ENCODE peak calls at places on chromosomes 3 and 15, in six cellular contexts. S, G, R, Z, L and N are unnamed samples.

GRCh38 chr3:27559835-27560234 is 75.7 kb upstream of the SLC4A7 start:
- DNase-seq in Z (no peak), R (no peak), S (no peak), G (no peak), L (no peak), N (no peak)

GRCh38 chr3:135558906-135559305 is 406.6 kb upstream of the PPP2R3A start:
- DNase-seq in Z (no peak), L (no peak), G (no peak), S (no peak), R (no peak), N (no peak)

GRCh38 chr15:31469801-31470545 is 143.3 kb downstream of the KLF13 start:
- DNase-seq in R (peak; percentile 14), G (no peak), L (no peak), S (no peak), Z (no peak), N (no peak)

GRCh38 chr15:31471731-31472430 is 145.2 kb downstream of the KLF13 start:
- DNase-seq in R (no peak), G (no peak), Z (no peak), L (no peak), S (no peak), N (peak; percentile 87)

GRCh38 chr3:66220066-66220465 is 735 bp upstream of the SLC25A26 start:
- DNase-seq in L (no peak), S (no peak), Z (no peak), G (no peak), R (no peak), N (no peak)

GRCh38 chr15:20361091-20361490 is 180.5 kb downstream of the GOLGA6L6 start:
- DNase-seq in L (no peak), R (no peak), S (no peak), Z (no peak), G (no peak), N (no peak)

GRCh38 chr15:101547737-101548136 is 58.2 kb upstream of the PCSK6 start:
- DNase-seq in R (no peak), G (no peak), Z (no peak), S (no peak), L (no peak), N (no peak)

GRCh38 chr15:83308671-83309070 is 24.2 kb upstream of the BNC1 start:
- DNase-seq in R (no peak), S (no peak), G (no peak), Z (no peak), L (no peak), N (no peak)

GRCh38 chr3:103169289-103169688 is 734.5 kb downstream of the ZPLD1 start:
- DNase-seq in G (no peak), L (no peak), R (no peak), Z (no peak), S (no peak), N (no peak)

DNA sequence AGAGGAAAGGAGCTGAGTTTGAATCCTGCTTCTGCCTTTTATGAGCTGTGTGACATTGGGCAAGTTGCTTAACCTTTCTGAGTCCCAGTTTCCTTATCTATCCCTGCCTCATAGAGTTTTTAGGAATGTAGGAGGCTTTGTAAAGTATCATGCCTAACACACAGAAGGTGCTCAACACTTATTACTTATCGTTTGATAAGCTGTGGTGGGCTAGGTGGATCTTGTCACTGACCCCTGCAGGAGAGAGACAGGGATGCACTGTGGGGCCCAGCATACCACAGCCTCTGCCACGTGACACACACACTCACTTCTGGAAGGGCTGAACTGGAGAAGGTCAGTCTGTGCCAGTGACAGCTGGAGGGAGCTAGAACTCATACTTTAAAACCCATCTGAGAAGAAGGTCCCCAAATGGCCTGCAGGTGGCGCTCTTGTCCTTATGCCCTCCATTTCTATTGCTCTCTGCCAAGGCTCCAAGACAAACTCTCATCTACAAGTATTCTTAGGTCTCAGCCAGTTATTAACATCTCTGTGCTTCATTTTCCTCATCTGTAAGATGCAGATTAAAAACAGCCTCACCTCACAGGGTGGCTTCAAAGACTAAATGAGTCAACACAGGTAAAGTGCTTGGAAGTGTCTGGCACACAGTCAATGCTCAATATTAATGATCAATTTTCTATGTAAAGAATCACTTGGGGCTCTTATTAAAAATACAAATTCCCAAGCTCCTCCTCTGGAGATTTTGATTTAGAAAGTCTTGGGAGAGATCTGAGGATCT is 57.5 kb upstream of the HACD2 start:
- DNase-seq in G (peak; percentile 93), L (peak; percentile 84), Z (peak; percentile 95), S (peak; percentile 83), R (peak; percentile 72), N (no peak)
- TF ChIP-seq POLR2AphosphoS5 in G (peak; percentile 43), L (peak; percentile 26), Z (no peak), S (no peak), R (no peak), N (no peak)

GRCh38 chr3:107660316-107660976 is 137.7 kb downstream of the BBX start:
- DNase-seq in Z (peak; percentile 39), R (no peak), L (no peak), S (no peak), G (peak; percentile 19), N (no peak)
- H3K4me1 ChIP-seq in Z (no peaks in the 10 kb centered on the region), R (peaks cover 27% of the 10 kb centered on the region), L (peaks cover 8% of the 10 kb centered on the region), S (no peaks in the 10 kb centered on the region), G (no peaks in the 10 kb centered on the region), N (peaks cover 22% of the 10 kb centered on the region)

GRCh38 chr15:85620321-85621044 is 174.2 kb downstream of the KLHL25 start:
- DNase-seq in L (no peak), R (no peak), S (no peak), Z (no peak), G (no peak), N (no peak)
- TF ChIP-seq POLR2A in L (peak; percentile 61), R (no peak), S (no peak), Z (no peak), G (no peak), N (peak; percentile 26)

DNA sequence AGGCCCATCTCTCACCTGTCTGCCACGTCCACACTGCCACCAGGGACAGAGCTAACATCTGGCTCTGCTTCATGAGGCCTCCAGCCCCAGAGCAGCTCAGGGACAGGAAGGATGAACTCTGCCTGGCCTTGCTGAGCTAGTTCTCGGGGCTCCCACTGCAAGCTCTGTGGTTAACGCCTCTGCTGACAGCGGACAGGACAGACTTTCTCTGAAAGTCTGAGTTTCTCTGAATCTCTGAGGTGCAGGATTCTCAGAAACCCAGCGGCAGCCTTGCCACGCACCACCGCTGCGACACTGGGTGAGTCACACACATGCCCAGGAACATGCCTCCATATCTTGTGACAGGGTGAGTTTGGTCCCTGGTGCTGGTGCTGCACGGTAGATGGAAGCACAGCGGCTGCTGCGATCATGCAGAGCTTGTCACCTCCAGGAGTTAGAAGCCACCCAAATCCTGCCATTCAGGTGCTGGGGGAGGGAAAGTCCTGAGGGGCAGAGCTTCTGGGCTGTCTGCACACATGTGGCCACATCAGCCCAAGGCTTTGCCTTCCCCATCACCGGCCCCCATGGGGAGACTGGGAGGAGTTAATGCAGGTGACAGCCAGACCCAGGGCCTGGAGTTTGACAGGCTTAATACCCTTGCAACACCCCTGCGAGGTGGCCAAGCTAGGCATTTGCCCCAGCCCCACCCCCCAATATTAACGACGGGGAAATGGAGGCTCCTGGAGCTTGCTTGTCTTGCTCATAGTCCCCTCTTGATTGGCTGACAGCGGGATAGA is 267.0 kb downstream of the PLCL2 start:
- DNase-seq in R (peak; percentile 36), G (no peak), L (peak; percentile 44), S (no peak), Z (no peak), N (no peak)
- TF ChIP-seq POLR2AphosphoS5 in R (no peak), G (no peak), L (no peak), S (no peak), Z (no peak), N (peak; percentile 16)

GRCh38 chr3:12944413-12944812 is 103.0 kb upstream of the RPL32 start:
- DNase-seq in S (no peak), G (no peak), Z (no peak), L (no peak), R (no peak), N (no peak)
- H3K4me1 ChIP-seq in S (peaks cover 71% of the 10 kb centered on the region), G (peaks cover 21% of the 10 kb centered on the region), Z (peaks cover 22% of the 10 kb centered on the region), L (peaks cover 13% of the 10 kb centered on the region), R (peaks cover 80% of the 10 kb centered on the region), N (peaks cover 65% of the 10 kb centered on the region)

GRCh38 chr3:9385209-9385936 is 12.0 kb upstream of the SETD5 start:
- DNase-seq in R (no peak), G (no peak), L (no peak), S (no peak), Z (no peak), N (no peak)
- TF ChIP-seq POLR2A in R (no peak), G (no peak), L (no peak), S (no peak), Z (no peak), N (no peak)